ENCODE peak calls at places on chromosomes 13 and 19, in six cellular contexts. One of them, this sample, is unnamed.
A peak's percentile ranks its signal among the peaks of the same experiment; 100 is the strongest.

GRCh38 chr13:92775631-92776030 is 451.0 kb upstream of the GPC6 start:
- DNase-seq in fibroblast of lung: no peak
- DNase-seq in substantia nigra: no peak
- DNase-seq in CD4-positive, CD25-positive, alpha-beta regulatory T cell: no peak
- DNase-seq in tibial artery: no peak
- DNase-seq in tibial nerve: no peak
- DNase-seq in this sample: no peak

GRCh38 chr13:109156181-109156935 is 526.9 kb downstream of the MYO16 start:
- DNase-seq in tibial artery: no peak
- DNase-seq in tibial nerve: no peak
- DNase-seq in CD4-positive, CD25-positive, alpha-beta regulatory T cell: no peak
- DNase-seq in substantia nigra: no peak
- DNase-seq in fibroblast of lung: peak; percentile 93
- DNase-seq in this sample: no peak

GRCh38 chr13:64371045-64371444 is 2859.1 kb downstream of the PCDH9 start:
- DNase-seq in CD4-positive, CD25-positive, alpha-beta regulatory T cell: no peak
- DNase-seq in tibial nerve: no peak
- DNase-seq in fibroblast of lung: peak; percentile 51
- DNase-seq in tibial artery: no peak
- DNase-seq in substantia nigra: no peak
- DNase-seq in this sample: no peak

GRCh38 chr13:76976488-76976887 is 15.4 kb upstream of the CLN5 start:
- DNase-seq in tibial artery: no peak
- DNase-seq in fibroblast of lung: peak; percentile 87
- DNase-seq in tibial nerve: no peak
- DNase-seq in CD4-positive, CD25-positive, alpha-beta regulatory T cell: peak; percentile 33
- DNase-seq in substantia nigra: no peak
- DNase-seq in this sample: no peak

GRCh38 chr19:58181902-58182576 is 822 bp upstream of the ZNF274 start:
- DNase-seq in tibial artery: no peak
- DNase-seq in fibroblast of lung: no peak
- DNase-seq in tibial nerve: no peak
- DNase-seq in substantia nigra: no peak
- DNase-seq in CD4-positive, CD25-positive, alpha-beta regulatory T cell: peak; percentile 74
- DNase-seq in this sample: no peak

GRCh38 chr13:104567114-104567513 is 1500.9 kb upstream of the SLC10A2 start:
- DNase-seq in tibial artery: no peak
- DNase-seq in tibial nerve: no peak
- DNase-seq in CD4-positive, CD25-positive, alpha-beta regulatory T cell: no peak
- DNase-seq in fibroblast of lung: no peak
- DNase-seq in substantia nigra: no peak
- DNase-seq in this sample: no peak

GRCh38 chr13:106498158-106498557 is 37.3 kb downstream of the EFNB2 start:
- DNase-seq in substantia nigra: no peak
- DNase-seq in tibial nerve: no peak
- DNase-seq in tibial artery: no peak
- DNase-seq in fibroblast of lung: no peak
- DNase-seq in CD4-positive, CD25-positive, alpha-beta regulatory T cell: no peak
- DNase-seq in this sample: no peak

GRCh38 chr19:28977826-28978225 is 235.1 kb downstream of the UQCRFS1 start:
- DNase-seq in CD4-positive, CD25-positive, alpha-beta regulatory T cell: no peak
- DNase-seq in tibial artery: no peak
- DNase-seq in tibial nerve: no peak
- DNase-seq in substantia nigra: no peak
- DNase-seq in fibroblast of lung: no peak
- DNase-seq in this sample: no peak

GRCh38 chr13:41546372-41547252 is 89.3 kb downstream of the RGCC start:
- DNase-seq in CD4-positive, CD25-positive, alpha-beta regulatory T cell: no peak
- DNase-seq in tibial nerve: no peak
- DNase-seq in fibroblast of lung: peak; percentile 94
- DNase-seq in substantia nigra: no peak
- DNase-seq in tibial artery: no peak
- DNase-seq in this sample: no peak

GRCh38 chr19:40716031-40716654 is 543 bp downstream of the COQ8B start:
- DNase-seq in substantia nigra: no peak
- DNase-seq in tibial artery: peak; percentile 47
- DNase-seq in CD4-positive, CD25-positive, alpha-beta regulatory T cell: peak; percentile 35
- DNase-seq in fibroblast of lung: no peak
- DNase-seq in tibial nerve: no peak
- DNase-seq in this sample: no peak

GRCh38 chr19:2226051-2226839 is 9.9 kb downstream of the PLEKHJ1 start:
- DNase-seq in fibroblast of lung: no peak
- DNase-seq in tibial nerve: no peak
- DNase-seq in tibial artery: no peak
- DNase-seq in CD4-positive, CD25-positive, alpha-beta regulatory T cell: no peak
- DNase-seq in substantia nigra: no peak
- DNase-seq in this sample: no peak
- H3K27ac ChIP-seq in fibroblast of lung: no peak overlapping the region
- H3K27ac ChIP-seq in tibial nerve: no peak overlapping the region
- H3K27ac ChIP-seq in tibial artery: no peak overlapping the region
- H3K27ac ChIP-seq in CD4-positive, CD25-positive, alpha-beta regulatory T cell: no peak overlapping the region
- H3K27ac ChIP-seq in substantia nigra: no peak overlapping the region
- H3K27ac ChIP-seq in this sample: no peak overlapping the region

DNA sequence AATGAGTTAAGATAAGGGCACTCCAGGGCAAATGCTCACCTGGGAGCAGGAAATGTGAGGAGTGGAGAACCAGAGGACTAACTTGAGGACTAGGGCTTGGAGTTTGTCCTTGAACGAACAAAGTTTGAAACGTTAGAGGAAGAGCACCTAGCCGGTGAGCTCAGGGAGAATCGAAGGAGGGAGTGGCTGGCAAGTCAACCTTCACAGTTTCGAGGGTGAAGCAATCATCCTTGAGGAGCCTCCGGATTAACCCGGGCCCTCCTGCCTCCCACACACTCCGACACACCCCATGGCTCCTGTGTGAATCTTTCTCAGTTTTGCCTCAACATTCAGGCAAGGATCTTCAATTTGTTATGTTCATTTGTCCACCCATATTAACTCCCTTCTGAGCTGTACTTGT is 58.6 kb downstream of the LMO7 start:
- DNase-seq in tibial artery: no peak
- DNase-seq in tibial nerve: no peak
- DNase-seq in substantia nigra: no peak
- DNase-seq in CD4-positive, CD25-positive, alpha-beta regulatory T cell: no peak
- DNase-seq in fibroblast of lung: no peak
- DNase-seq in this sample: no peak
- H3K27ac ChIP-seq in tibial artery: no peak overlapping the region
- H3K27ac ChIP-seq in tibial nerve: no peak overlapping the region
- H3K27ac ChIP-seq in substantia nigra: no peak overlapping the region
- H3K27ac ChIP-seq in CD4-positive, CD25-positive, alpha-beta regulatory T cell: no peak overlapping the region
- H3K27ac ChIP-seq in fibroblast of lung: no peak overlapping the region
- H3K27ac ChIP-seq in this sample: no peak overlapping the region

GRCh38 chr13:111187879-111188643 is 73.0 kb downstream of the ARHGEF7 start:
- DNase-seq in substantia nigra: no peak
- DNase-seq in tibial nerve: no peak
- DNase-seq in CD4-positive, CD25-positive, alpha-beta regulatory T cell: peak; percentile 9
- DNase-seq in tibial artery: no peak
- DNase-seq in fibroblast of lung: peak; percentile 72
- DNase-seq in this sample: no peak
- H3K27ac ChIP-seq in substantia nigra: no peak overlapping the region
- H3K27ac ChIP-seq in tibial nerve: peak overlapping the region; percentile 77
- H3K27ac ChIP-seq in CD4-positive, CD25-positive, alpha-beta regulatory T cell: no peak overlapping the region
- H3K27ac ChIP-seq in tibial artery: peak overlapping the region; percentile 91
- H3K27ac ChIP-seq in fibroblast of lung: peak overlapping the region; percentile 19
- H3K27ac ChIP-seq in this sample: peak overlapping the region; percentile 61

GRCh38 chr19:49840736-49841249 is 10.2 kb upstream of the PTOV1 start:
- DNase-seq in tibial nerve: no peak
- DNase-seq in fibroblast of lung: no peak
- DNase-seq in tibial artery: no peak
- DNase-seq in CD4-positive, CD25-positive, alpha-beta regulatory T cell: no peak
- DNase-seq in substantia nigra: no peak
- DNase-seq in this sample: no peak
- H3K27ac ChIP-seq in tibial nerve: no peak overlapping the region
- H3K27ac ChIP-seq in fibroblast of lung: no peak overlapping the region
- H3K27ac ChIP-seq in tibial artery: no peak overlapping the region
- H3K27ac ChIP-seq in CD4-positive, CD25-positive, alpha-beta regulatory T cell: no peak overlapping the region
- H3K27ac ChIP-seq in substantia nigra: no peak overlapping the region
- H3K27ac ChIP-seq in this sample: no peak overlapping the region

GRCh38 chr19:54436031-54436523 is 12.9 kb upstream of the LENG8 start:
- DNase-seq in tibial nerve: no peak
- DNase-seq in fibroblast of lung: no peak
- DNase-seq in tibial artery: no peak
- DNase-seq in CD4-positive, CD25-positive, alpha-beta regulatory T cell: no peak
- DNase-seq in substantia nigra: peak; percentile 69
- DNase-seq in this sample: no peak
- H3K27ac ChIP-seq in tibial nerve: peak overlapping the region; percentile 60
- H3K27ac ChIP-seq in fibroblast of lung: no peak overlapping the region
- H3K27ac ChIP-seq in tibial artery: no peak overlapping the region
- H3K27ac ChIP-seq in CD4-positive, CD25-positive, alpha-beta regulatory T cell: no peak overlapping the region
- H3K27ac ChIP-seq in substantia nigra: peak overlapping the region; percentile 86
- H3K27ac ChIP-seq in this sample: peak overlapping the region; percentile 5

GRCh38 chr19:18863843-18864362 is 32.1 kb downstream of the CERS1 start:
- DNase-seq in tibial nerve: no peak
- DNase-seq in fibroblast of lung: no peak
- DNase-seq in CD4-positive, CD25-positive, alpha-beta regulatory T cell: no peak
- DNase-seq in substantia nigra: no peak
- DNase-seq in tibial artery: no peak
- DNase-seq in this sample: no peak
- H3K27ac ChIP-seq in tibial nerve: no peak overlapping the region
- H3K27ac ChIP-seq in fibroblast of lung: no peak overlapping the region
- H3K27ac ChIP-seq in CD4-positive, CD25-positive, alpha-beta regulatory T cell: no peak overlapping the region
- H3K27ac ChIP-seq in substantia nigra: no peak overlapping the region
- H3K27ac ChIP-seq in tibial artery: no peak overlapping the region
- H3K27ac ChIP-seq in this sample: no peak overlapping the region

GRCh38 chr19:16139752-16140151 is 3.7 kb upstream of the HSH2D start:
- DNase-seq in substantia nigra: no peak
- DNase-seq in tibial artery: no peak
- DNase-seq in CD4-positive, CD25-positive, alpha-beta regulatory T cell: no peak
- DNase-seq in fibroblast of lung: no peak
- DNase-seq in tibial nerve: no peak
- DNase-seq in this sample: no peak
- H3K27ac ChIP-seq in substantia nigra: no peak overlapping the region
- H3K27ac ChIP-seq in tibial artery: no peak overlapping the region
- H3K27ac ChIP-seq in CD4-positive, CD25-positive, alpha-beta regulatory T cell: no peak overlapping the region
- H3K27ac ChIP-seq in fibroblast of lung: no peak overlapping the region
- H3K27ac ChIP-seq in tibial nerve: no peak overlapping the region
- H3K27ac ChIP-seq in this sample: no peak overlapping the region

This sample was measured in uterus.